ENCODE peak calls at places on chromosome 6, in nine cellular contexts. One of them, this sample, is unnamed.

GRCh38 chr6:44268095-44268628 is 2.1 kb upstream of the TMEM151B start:
- DNase-seq in IMR-90: peak; percentile 46
- DNase-seq in DMS53: peak; percentile 79
- DNase-seq in lung: peak; percentile 61
- DNase-seq in C1 segment of cervical spinal cord: no peak
- DNase-seq in NCI-H748 treated with DMSO at 0.1 percent for 48 hours: peak; percentile 83
- DNase-seq in T-helper 2 cell treated with Interferon-gamma antibody and Interleukin-4, amounts not matched to agents 5 μg/mL and 100 μg/mL, for 36 hours: peak; percentile 46
- DNase-seq in GM12865: peak; percentile 73
- DNase-seq in heart left ventricle: no peak
- DNase-seq in this sample: peak; percentile 62

GRCh38 chr6:169868458-169868857 is 117.0 kb downstream of the ERMARD start:
- DNase-seq in IMR-90: no peak
- DNase-seq in DMS53: no peak
- DNase-seq in T-helper 2 cell treated with Interferon-gamma antibody and Interleukin-4, amounts not matched to agents 5 μg/mL and 100 μg/mL, for 36 hours: peak; percentile 26
- DNase-seq in lung: no peak
- DNase-seq in NCI-H748 treated with DMSO at 0.1 percent for 48 hours: no peak
- DNase-seq in GM12865: peak; percentile 36
- DNase-seq in heart left ventricle: peak; percentile 79
- DNase-seq in C1 segment of cervical spinal cord: no peak
- DNase-seq in this sample: no peak

GRCh38 chr6:43953794-43954310 is 173.4 kb downstream of the MRPL14 start:
- DNase-seq in T-helper 2 cell treated with Interferon-gamma antibody and Interleukin-4, amounts not matched to agents 5 μg/mL and 100 μg/mL, for 36 hours: no peak
- DNase-seq in C1 segment of cervical spinal cord: no peak
- DNase-seq in DMS53: no peak
- DNase-seq in NCI-H748 treated with DMSO at 0.1 percent for 48 hours: no peak
- DNase-seq in heart left ventricle: no peak
- DNase-seq in IMR-90: no peak
- DNase-seq in lung: no peak
- DNase-seq in GM12865: no peak
- DNase-seq in this sample: no peak

GRCh38 chr6:41371461-41371991 is 36.1 kb downstream of the NCR2 start:
- DNase-seq in GM12865: no peak
- DNase-seq in DMS53: peak; percentile 83
- DNase-seq in NCI-H748 treated with DMSO at 0.1 percent for 48 hours: peak; percentile 20
- DNase-seq in IMR-90: peak; percentile 42
- DNase-seq in lung: peak; percentile 41
- DNase-seq in heart left ventricle: peak; percentile 73
- DNase-seq in C1 segment of cervical spinal cord: no peak
- DNase-seq in T-helper 2 cell treated with Interferon-gamma antibody and Interleukin-4, amounts not matched to agents 5 μg/mL and 100 μg/mL, for 36 hours: no peak
- DNase-seq in this sample: peak; percentile 51

GRCh38 chr6:45608252-45608911 is 230.6 kb upstream of the SUPT3H start:
- DNase-seq in NCI-H748 treated with DMSO at 0.1 percent for 48 hours: no peak
- DNase-seq in C1 segment of cervical spinal cord: no peak
- DNase-seq in heart left ventricle: no peak
- DNase-seq in lung: no peak
- DNase-seq in T-helper 2 cell treated with Interferon-gamma antibody and Interleukin-4, amounts not matched to agents 5 μg/mL and 100 μg/mL, for 36 hours: peak; percentile 33
- DNase-seq in DMS53: no peak
- DNase-seq in IMR-90: peak; percentile 15
- DNase-seq in GM12865: no peak
- DNase-seq in this sample: peak; percentile 57

GRCh38 chr6:156824142-156824541 is 47.0 kb downstream of the ARID1B start:
- DNase-seq in heart left ventricle: no peak
- DNase-seq in C1 segment of cervical spinal cord: no peak
- DNase-seq in GM12865: no peak
- DNase-seq in DMS53: no peak
- DNase-seq in IMR-90: no peak
- DNase-seq in lung: no peak
- DNase-seq in NCI-H748 treated with DMSO at 0.1 percent for 48 hours: no peak
- DNase-seq in T-helper 2 cell treated with Interferon-gamma antibody and Interleukin-4, amounts not matched to agents 5 μg/mL and 100 μg/mL, for 36 hours: no peak
- DNase-seq in this sample: no peak

GRCh38 chr6:160355001-160355400 is 6.8 kb downstream of the SLC22A3 start:
- DNase-seq in DMS53: peak; percentile 48
- DNase-seq in IMR-90: no peak
- DNase-seq in GM12865: no peak
- DNase-seq in C1 segment of cervical spinal cord: no peak
- DNase-seq in T-helper 2 cell treated with Interferon-gamma antibody and Interleukin-4, amounts not matched to agents 5 μg/mL and 100 μg/mL, for 36 hours: no peak
- DNase-seq in lung: no peak
- DNase-seq in heart left ventricle: no peak
- DNase-seq in NCI-H748 treated with DMSO at 0.1 percent for 48 hours: no peak
- DNase-seq in this sample: peak; percentile 85

GRCh38 chr6:114785235-114786127 is 442.7 kb upstream of the HS3ST5 start:
- DNase-seq in lung: no peak
- DNase-seq in DMS53: no peak
- DNase-seq in C1 segment of cervical spinal cord: no peak
- DNase-seq in GM12865: no peak
- DNase-seq in IMR-90: no peak
- DNase-seq in heart left ventricle: no peak
- DNase-seq in T-helper 2 cell treated with Interferon-gamma antibody and Interleukin-4, amounts not matched to agents 5 μg/mL and 100 μg/mL, for 36 hours: no peak
- DNase-seq in NCI-H748 treated with DMSO at 0.1 percent for 48 hours: no peak
- DNase-seq in this sample: peak; percentile 1

GRCh38 chr6:16472349-16473069 is 234.1 kb downstream of the GMPR start:
- DNase-seq in GM12865: peak; percentile 46
- DNase-seq in DMS53: no peak
- DNase-seq in T-helper 2 cell treated with Interferon-gamma antibody and Interleukin-4, amounts not matched to agents 5 μg/mL and 100 μg/mL, for 36 hours: no peak
- DNase-seq in heart left ventricle: no peak
- DNase-seq in IMR-90: peak; percentile 92
- DNase-seq in lung: no peak
- DNase-seq in C1 segment of cervical spinal cord: no peak
- DNase-seq in NCI-H748 treated with DMSO at 0.1 percent for 48 hours: no peak
- DNase-seq in this sample: peak; percentile 74

GRCh38 chr6:147384737-147385710 is 123.5 kb upstream of the SAMD5 start:
- DNase-seq in IMR-90: no peak
- DNase-seq in T-helper 2 cell treated with Interferon-gamma antibody and Interleukin-4, amounts not matched to agents 5 μg/mL and 100 μg/mL, for 36 hours: no peak
- DNase-seq in NCI-H748 treated with DMSO at 0.1 percent for 48 hours: no peak
- DNase-seq in GM12865: peak; percentile 16
- DNase-seq in heart left ventricle: no peak
- DNase-seq in lung: no peak
- DNase-seq in C1 segment of cervical spinal cord: no peak
- DNase-seq in DMS53: no peak
- DNase-seq in this sample: no peak

GRCh38 chr6:138692978-138693909 is 80.3 kb upstream of the CCDC28A start:
- DNase-seq in lung: peak; percentile 84
- DNase-seq in C1 segment of cervical spinal cord: no peak
- DNase-seq in DMS53: peak; percentile 90
- DNase-seq in heart left ventricle: peak; percentile 85
- DNase-seq in GM12865: peak; percentile 40
- DNase-seq in IMR-90: peak; percentile 57
- DNase-seq in NCI-H748 treated with DMSO at 0.1 percent for 48 hours: peak; percentile 44
- DNase-seq in T-helper 2 cell treated with Interferon-gamma antibody and Interleukin-4, amounts not matched to agents 5 μg/mL and 100 μg/mL, for 36 hours: peak; percentile 48
- DNase-seq in this sample: peak; percentile 69